ENCODE peak calls at places on chromosome 7, in eight cellular contexts. One of them, this sample, is unnamed.

GRCh38 chr7:24587853-24588252 is 14.6 kb downstream of the PALS2 start:
- DNase-seq in astrocyte of the spinal cord: no peak
- DNase-seq in SK-N-SH: no peak
- DNase-seq in midbrain: no peak
- DNase-seq in NCI-H748 treated with DMSO at 0.1 percent for 48 hours: peak
- DNase-seq in T follicular helper cell: peak
- DNase-seq in foreskin fibroblast: peak
- DNase-seq in dorsolateral prefrontal cortex: no peak
- DNase-seq in this sample: peak

GRCh38 chr7:31106303-31107105 is 54.4 kb downstream of the ADCYAP1R1 start:
- DNase-seq in foreskin fibroblast: no peak
- DNase-seq in T follicular helper cell: no peak
- DNase-seq in dorsolateral prefrontal cortex: no peak
- DNase-seq in astrocyte of the spinal cord: no peak
- DNase-seq in NCI-H748 treated with DMSO at 0.1 percent for 48 hours: no peak
- DNase-seq in SK-N-SH: no peak
- DNase-seq in midbrain: no peak
- DNase-seq in this sample: no peak

GRCh38 chr7:130145424-130146106 is 59.6 kb downstream of the TMEM209 start:
- DNase-seq in T follicular helper cell: no peak
- DNase-seq in NCI-H748 treated with DMSO at 0.1 percent for 48 hours: no peak
- DNase-seq in astrocyte of the spinal cord: peak
- DNase-seq in midbrain: no peak
- DNase-seq in dorsolateral prefrontal cortex: no peak
- DNase-seq in foreskin fibroblast: no peak
- DNase-seq in SK-N-SH: no peak
- DNase-seq in this sample: no peak

GRCh38 chr7:130959743-130960207 is 225.8 kb upstream of the KLF14 start:
- DNase-seq in NCI-H748 treated with DMSO at 0.1 percent for 48 hours: no peak
- DNase-seq in foreskin fibroblast: peak
- DNase-seq in midbrain: no peak
- DNase-seq in astrocyte of the spinal cord: peak
- DNase-seq in dorsolateral prefrontal cortex: no peak
- DNase-seq in T follicular helper cell: no peak
- DNase-seq in SK-N-SH: no peak
- DNase-seq in this sample: peak

GRCh38 chr7:151394076-151395035 is 15.5 kb downstream of the WDR86 start:
- DNase-seq in T follicular helper cell: no peak
- DNase-seq in astrocyte of the spinal cord: no peak
- DNase-seq in NCI-H748 treated with DMSO at 0.1 percent for 48 hours: no peak
- DNase-seq in foreskin fibroblast: no peak
- DNase-seq in SK-N-SH: no peak
- DNase-seq in midbrain: no peak
- DNase-seq in dorsolateral prefrontal cortex: no peak
- DNase-seq in this sample: no peak

GRCh38 chr7:42566981-42567510 is 330.0 kb upstream of the GLI3 start:
- DNase-seq in foreskin fibroblast: no peak
- DNase-seq in NCI-H748 treated with DMSO at 0.1 percent for 48 hours: no peak
- DNase-seq in dorsolateral prefrontal cortex: no peak
- DNase-seq in astrocyte of the spinal cord: no peak
- DNase-seq in T follicular helper cell: no peak
- DNase-seq in SK-N-SH: no peak
- DNase-seq in midbrain: no peak
- DNase-seq in this sample: no peak

GRCh38 chr7:45642044-45642443 is 67.9 kb downstream of the ADCY1 start:
- DNase-seq in midbrain: no peak
- DNase-seq in NCI-H748 treated with DMSO at 0.1 percent for 48 hours: no peak
- DNase-seq in T follicular helper cell: no peak
- DNase-seq in SK-N-SH: no peak
- DNase-seq in dorsolateral prefrontal cortex: no peak
- DNase-seq in astrocyte of the spinal cord: no peak
- DNase-seq in foreskin fibroblast: no peak
- DNase-seq in this sample: peak

GRCh38 chr7:42314696-42315095 is 77.7 kb upstream of the GLI3 start:
- DNase-seq in astrocyte of the spinal cord: peak
- DNase-seq in T follicular helper cell: no peak
- DNase-seq in midbrain: no peak
- DNase-seq in dorsolateral prefrontal cortex: no peak
- DNase-seq in NCI-H748 treated with DMSO at 0.1 percent for 48 hours: no peak
- DNase-seq in foreskin fibroblast: peak
- DNase-seq in SK-N-SH: no peak
- DNase-seq in this sample: no peak

GRCh38 chr7:32532716-32533115 is 37.4 kb downstream of the AVL9 start:
- DNase-seq in midbrain: no peak
- DNase-seq in foreskin fibroblast: no peak
- DNase-seq in T follicular helper cell: no peak
- DNase-seq in NCI-H748 treated with DMSO at 0.1 percent for 48 hours: no peak
- DNase-seq in SK-N-SH: no peak
- DNase-seq in astrocyte of the spinal cord: no peak
- DNase-seq in dorsolateral prefrontal cortex: no peak
- DNase-seq in this sample: no peak

GRCh38 chr7:157581740-157582139 is 244.9 kb downstream of the DNAJB6 start:
- DNase-seq in astrocyte of the spinal cord: no peak
- DNase-seq in SK-N-SH: no peak
- DNase-seq in midbrain: no peak
- DNase-seq in T follicular helper cell: no peak
- DNase-seq in NCI-H748 treated with DMSO at 0.1 percent for 48 hours: no peak
- DNase-seq in dorsolateral prefrontal cortex: peak
- DNase-seq in foreskin fibroblast: no peak
- DNase-seq in this sample: no peak

GRCh38 chr7:157663061-157663863 is 326.5 kb downstream of the DNAJB6 start:
- DNase-seq in SK-N-SH: peak
- DNase-seq in midbrain: no peak
- DNase-seq in foreskin fibroblast: no peak
- DNase-seq in T follicular helper cell: no peak
- DNase-seq in astrocyte of the spinal cord: peak
- DNase-seq in dorsolateral prefrontal cortex: no peak
- DNase-seq in NCI-H748 treated with DMSO at 0.1 percent for 48 hours: no peak
- DNase-seq in this sample: no peak

GRCh38 chr7:80127412-80128150 is 7.0 kb upstream of the GNAI1 start:
- DNase-seq in NCI-H748 treated with DMSO at 0.1 percent for 48 hours: peak
- DNase-seq in T follicular helper cell: no peak
- DNase-seq in astrocyte of the spinal cord: no peak
- DNase-seq in SK-N-SH: no peak
- DNase-seq in midbrain: peak
- DNase-seq in foreskin fibroblast: no peak
- DNase-seq in dorsolateral prefrontal cortex: peak
- DNase-seq in this sample: peak

GRCh38 chr7:20798081-20798693 is 11.5 kb upstream of the SP8 start:
- DNase-seq in astrocyte of the spinal cord: no peak
- DNase-seq in midbrain: no peak
- DNase-seq in dorsolateral prefrontal cortex: no peak
- DNase-seq in NCI-H748 treated with DMSO at 0.1 percent for 48 hours: peak
- DNase-seq in SK-N-SH: peak
- DNase-seq in T follicular helper cell: no peak
- DNase-seq in foreskin fibroblast: peak
- DNase-seq in this sample: no peak

GRCh38 chr7:34165927-34166550 is 260.7 kb downstream of the BMPER start:
- DNase-seq in NCI-H748 treated with DMSO at 0.1 percent for 48 hours: no peak
- DNase-seq in midbrain: no peak
- DNase-seq in T follicular helper cell: no peak
- DNase-seq in foreskin fibroblast: peak
- DNase-seq in astrocyte of the spinal cord: peak
- DNase-seq in SK-N-SH: peak
- DNase-seq in dorsolateral prefrontal cortex: no peak
- DNase-seq in this sample: peak

GRCh38 chr7:5283421-5284303 is 919 bp downstream of the SLC29A4 start:
- DNase-seq in foreskin fibroblast: peak
- DNase-seq in SK-N-SH: peak
- DNase-seq in T follicular helper cell: no peak
- DNase-seq in dorsolateral prefrontal cortex: no peak
- DNase-seq in NCI-H748 treated with DMSO at 0.1 percent for 48 hours: no peak
- DNase-seq in astrocyte of the spinal cord: no peak
- DNase-seq in midbrain: no peak
- DNase-seq in this sample: no peak

GRCh38 chr7:1028044-1028770 is 16.1 kb upstream of the GPR146 start:
- DNase-seq in T follicular helper cell: peak
- DNase-seq in astrocyte of the spinal cord: peak
- DNase-seq in NCI-H748 treated with DMSO at 0.1 percent for 48 hours: peak
- DNase-seq in midbrain: peak
- DNase-seq in foreskin fibroblast: peak
- DNase-seq in dorsolateral prefrontal cortex: peak
- DNase-seq in SK-N-SH: peak
- DNase-seq in this sample: peak

GRCh38 chr7:141290365-141290764 is 216.5 kb downstream of the TMEM178B start:
- DNase-seq in NCI-H748 treated with DMSO at 0.1 percent for 48 hours: no peak
- DNase-seq in dorsolateral prefrontal cortex: no peak
- DNase-seq in T follicular helper cell: no peak
- DNase-seq in midbrain: no peak
- DNase-seq in foreskin fibroblast: no peak
- DNase-seq in astrocyte of the spinal cord: no peak
- DNase-seq in SK-N-SH: no peak
- DNase-seq in this sample: no peak

GRCh38 chr7:130397056-130397455 is 16.8 kb downstream of the CPA1 start:
- DNase-seq in SK-N-SH: no peak
- DNase-seq in midbrain: no peak
- DNase-seq in foreskin fibroblast: no peak
- DNase-seq in astrocyte of the spinal cord: no peak
- DNase-seq in T follicular helper cell: no peak
- DNase-seq in NCI-H748 treated with DMSO at 0.1 percent for 48 hours: no peak
- DNase-seq in dorsolateral prefrontal cortex: no peak
- DNase-seq in this sample: no peak

GRCh38 chr7:102426268-102427031 is 6.9 kb upstream of the ORAI2 start:
- DNase-seq in dorsolateral prefrontal cortex: no peak
- DNase-seq in astrocyte of the spinal cord: no peak
- DNase-seq in T follicular helper cell: peak
- DNase-seq in midbrain: peak
- DNase-seq in foreskin fibroblast: no peak
- DNase-seq in SK-N-SH: no peak
- DNase-seq in NCI-H748 treated with DMSO at 0.1 percent for 48 hours: no peak
- DNase-seq in this sample: peak

GRCh38 chr7:28041508-28042314 is 138.9 kb downstream of the JAZF1 start:
- DNase-seq in foreskin fibroblast: peak
- DNase-seq in astrocyte of the spinal cord: peak
- DNase-seq in midbrain: no peak
- DNase-seq in SK-N-SH: no peak
- DNase-seq in T follicular helper cell: no peak
- DNase-seq in NCI-H748 treated with DMSO at 0.1 percent for 48 hours: no peak
- DNase-seq in dorsolateral prefrontal cortex: no peak
- DNase-seq in this sample: no peak

GRCh38 chr7:100079024-100079560 is 2.4 kb downstream of the ZNF3 start:
- DNase-seq in foreskin fibroblast: no peak
- DNase-seq in T follicular helper cell: no peak
- DNase-seq in dorsolateral prefrontal cortex: peak
- DNase-seq in midbrain: peak
- DNase-seq in SK-N-SH: no peak
- DNase-seq in NCI-H748 treated with DMSO at 0.1 percent for 48 hours: no peak
- DNase-seq in astrocyte of the spinal cord: no peak
- DNase-seq in this sample: no peak

GRCh38 chr7:36137258-36137657 is 15.8 kb upstream of the EEPD1 start:
- DNase-seq in astrocyte of the spinal cord: no peak
- DNase-seq in dorsolateral prefrontal cortex: no peak
- DNase-seq in SK-N-SH: no peak
- DNase-seq in T follicular helper cell: no peak
- DNase-seq in NCI-H748 treated with DMSO at 0.1 percent for 48 hours: no peak
- DNase-seq in foreskin fibroblast: no peak
- DNase-seq in midbrain: no peak
- DNase-seq in this sample: no peak

GRCh38 chr7:518630-519428 is 817 bp downstream of the PDGFA start:
- DNase-seq in midbrain: peak
- DNase-seq in dorsolateral prefrontal cortex: peak
- DNase-seq in T follicular helper cell: no peak
- DNase-seq in foreskin fibroblast: peak
- DNase-seq in SK-N-SH: peak
- DNase-seq in astrocyte of the spinal cord: peak
- DNase-seq in NCI-H748 treated with DMSO at 0.1 percent for 48 hours: peak
- DNase-seq in this sample: peak

GRCh38 chr7:292826-293225 is 2.9 kb downstream of the FOXL3 start:
- DNase-seq in SK-N-SH: no peak
- DNase-seq in midbrain: no peak
- DNase-seq in T follicular helper cell: no peak
- DNase-seq in dorsolateral prefrontal cortex: no peak
- DNase-seq in foreskin fibroblast: no peak
- DNase-seq in astrocyte of the spinal cord: no peak
- DNase-seq in NCI-H748 treated with DMSO at 0.1 percent for 48 hours: no peak
- DNase-seq in this sample: no peak

GRCh38 chr7:22587322-22587721 is 87.3 kb upstream of the STEAP1B start:
- DNase-seq in SK-N-SH: no peak
- DNase-seq in NCI-H748 treated with DMSO at 0.1 percent for 48 hours: no peak
- DNase-seq in foreskin fibroblast: no peak
- DNase-seq in midbrain: no peak
- DNase-seq in dorsolateral prefrontal cortex: no peak
- DNase-seq in astrocyte of the spinal cord: no peak
- DNase-seq in T follicular helper cell: no peak
- DNase-seq in this sample: no peak

GRCh38 chr7:50068850-50069551 is 24.0 kb downstream of the ZPBP start:
- DNase-seq in NCI-H748 treated with DMSO at 0.1 percent for 48 hours: peak
- DNase-seq in T follicular helper cell: no peak
- DNase-seq in midbrain: peak
- DNase-seq in SK-N-SH: no peak
- DNase-seq in dorsolateral prefrontal cortex: no peak
- DNase-seq in astrocyte of the spinal cord: peak
- DNase-seq in foreskin fibroblast: no peak
- DNase-seq in this sample: peak

GRCh38 chr7:16422917-16423316 is 1.6 kb upstream of the CRPPA start:
- DNase-seq in T follicular helper cell: no peak
- DNase-seq in midbrain: no peak
- DNase-seq in SK-N-SH: no peak
- DNase-seq in foreskin fibroblast: no peak
- DNase-seq in dorsolateral prefrontal cortex: no peak
- DNase-seq in NCI-H748 treated with DMSO at 0.1 percent for 48 hours: no peak
- DNase-seq in astrocyte of the spinal cord: no peak
- DNase-seq in this sample: peak

GRCh38 chr7:83148776-83149175 is 13.9 kb downstream of the PCLO start:
- DNase-seq in astrocyte of the spinal cord: peak
- DNase-seq in NCI-H748 treated with DMSO at 0.1 percent for 48 hours: no peak
- DNase-seq in midbrain: no peak
- DNase-seq in foreskin fibroblast: peak
- DNase-seq in SK-N-SH: no peak
- DNase-seq in T follicular helper cell: no peak
- DNase-seq in dorsolateral prefrontal cortex: no peak
- DNase-seq in this sample: peak

GRCh38 chr7:44264221-44264956 is 61.0 kb downstream of the CAMK2B start:
- DNase-seq in foreskin fibroblast: no peak
- DNase-seq in T follicular helper cell: no peak
- DNase-seq in SK-N-SH: peak
- DNase-seq in NCI-H748 treated with DMSO at 0.1 percent for 48 hours: no peak
- DNase-seq in dorsolateral prefrontal cortex: no peak
- DNase-seq in midbrain: no peak
- DNase-seq in astrocyte of the spinal cord: no peak
- DNase-seq in this sample: no peak

GRCh38 chr7:156780724-156781455 is 112.1 kb downstream of the LMBR1 start:
- DNase-seq in foreskin fibroblast: no peak
- DNase-seq in NCI-H748 treated with DMSO at 0.1 percent for 48 hours: no peak
- DNase-seq in astrocyte of the spinal cord: no peak
- DNase-seq in midbrain: no peak
- DNase-seq in dorsolateral prefrontal cortex: no peak
- DNase-seq in SK-N-SH: no peak
- DNase-seq in T follicular helper cell: no peak
- DNase-seq in this sample: peak

GRCh38 chr7:1668932-1669485 is 1.1 kb upstream of the ELFN1 start:
- DNase-seq in SK-N-SH: peak
- DNase-seq in T follicular helper cell: no peak
- DNase-seq in foreskin fibroblast: no peak
- DNase-seq in astrocyte of the spinal cord: no peak
- DNase-seq in dorsolateral prefrontal cortex: peak
- DNase-seq in NCI-H748 treated with DMSO at 0.1 percent for 48 hours: peak
- DNase-seq in midbrain: no peak
- DNase-seq in this sample: peak

GRCh38 chr7:102916426-102916825 is 3.6 kb downstream of the LRRC17 start:
- DNase-seq in dorsolateral prefrontal cortex: no peak
- DNase-seq in NCI-H748 treated with DMSO at 0.1 percent for 48 hours: no peak
- DNase-seq in astrocyte of the spinal cord: peak
- DNase-seq in foreskin fibroblast: peak
- DNase-seq in midbrain: no peak
- DNase-seq in T follicular helper cell: no peak
- DNase-seq in SK-N-SH: no peak
- DNase-seq in this sample: no peak

GRCh38 chr7:105454058-105454739 is 65.5 kb upstream of the SRPK2 start:
- DNase-seq in T follicular helper cell: no peak
- DNase-seq in dorsolateral prefrontal cortex: no peak
- DNase-seq in NCI-H748 treated with DMSO at 0.1 percent for 48 hours: no peak
- DNase-seq in astrocyte of the spinal cord: peak
- DNase-seq in foreskin fibroblast: peak
- DNase-seq in SK-N-SH: no peak
- DNase-seq in midbrain: no peak
- DNase-seq in this sample: no peak

GRCh38 chr7:35992436-35992835 is 160.6 kb upstream of the EEPD1 start:
- DNase-seq in midbrain: no peak
- DNase-seq in NCI-H748 treated with DMSO at 0.1 percent for 48 hours: no peak
- DNase-seq in foreskin fibroblast: no peak
- DNase-seq in dorsolateral prefrontal cortex: no peak
- DNase-seq in SK-N-SH: no peak
- DNase-seq in T follicular helper cell: no peak
- DNase-seq in astrocyte of the spinal cord: no peak
- DNase-seq in this sample: no peak